ENCODE peak calls at places on chromosomes 3 and 15, in seven cellular contexts. C, Z, W, P, T, G and J are unnamed samples.

GRCh38 chr15:35958021-35958420 is 412.1 kb upstream of the DPH6 start:
- DNase-seq in C (no peak), Z (no peak), W (no peak), P (no peak), T (peak), G (peak), J (no peak)

GRCh38 chr3:187520027-187520945 is 149.9 kb downstream of the SST start:
- DNase-seq in C (no peak), Z (no peak), W (no peak), P (no peak), T (no peak), G (peak), J (peak)

GRCh38 chr3:112230033-112230432 is 64.0 kb downstream of the SLC9C1 start:
- DNase-seq in C (no peak), Z (no peak), W (no peak), P (no peak), T (no peak), G (no peak), J (no peak)

GRCh38 chr3:141825216-141826011 is 51.0 kb upstream of the ATP1B3 start:
- DNase-seq in C (no peak), Z (no peak), W (no peak), P (no peak), T (no peak), G (no peak), J (no peak)

GRCh38 chr3:88984832-88985231 is 122.6 kb upstream of the EPHA3 start:
- DNase-seq in C (no peak), Z (no peak), W (no peak), P (no peak), T (peak), G (no peak), J (no peak)

GRCh38 chr3:55309336-55309735 is 177.8 kb downstream of the WNT5A start:
- DNase-seq in C (no peak), Z (no peak), W (no peak), P (no peak), T (peak), G (peak), J (peak)

GRCh38 chr3:65979152-65979551 is 59.6 kb downstream of the MAGI1 start:
- DNase-seq in C (no peak), Z (no peak), W (no peak), P (no peak), T (peak), G (peak), J (peak)

GRCh38 chr3:34056951-34057390 is 258.5 kb downstream of the PDCD6IP start:
- DNase-seq in C (no peak), Z (no peak), W (no peak), P (no peak), T (peak), G (peak), J (no peak)

GRCh38 chr15:29840054-29840453 is 17.8 kb upstream of the TJP1 start:
- DNase-seq in C (no peak), Z (no peak), W (no peak), P (no peak), T (no peak), G (no peak), J (no peak)

GRCh38 chr15:41957021-41957897 is 15.1 kb downstream of the EHD4 start:
- DNase-seq in C (no peak), Z (no peak), W (no peak), P (no peak), T (no peak), G (no peak), J (no peak)

GRCh38 chr3:150699068-150699635 is 4.6 kb downstream of the ERICH6 start:
- DNase-seq in C (no peak), Z (no peak), W (no peak), P (no peak), T (peak), G (peak), J (peak)

GRCh38 chr3:159417761-159418160 is 570.9 kb upstream of the IL12A start:
- DNase-seq in C (no peak), Z (no peak), W (no peak), P (no peak), T (peak), G (no peak), J (no peak)

GRCh38 chr3:172606021-172606420 is 82.8 kb upstream of the TNFSF10 start:
- DNase-seq in C (no peak), Z (no peak), W (no peak), P (no peak), T (peak), G (peak), J (peak)

GRCh38 chr3:44076221-44076829 is 165.4 kb upstream of the TOPAZ1 start:
- DNase-seq in C (peak), Z (no peak), W (no peak), P (peak), T (no peak), G (no peak), J (no peak)

GRCh38 chr3:46730819-46731218 is 13.2 kb upstream of the PRSS50 start:
- DNase-seq in C (no peak), Z (no peak), W (no peak), P (no peak), T (no peak), G (no peak), J (no peak)

GRCh38 chr3:46736006-46736872 is 18.6 kb upstream of the PRSS50 start:
- DNase-seq in C (peak), Z (no peak), W (no peak), P (no peak), T (no peak), G (no peak), J (no peak)

GRCh38 chr3:46734773-46735172 is 17.1 kb upstream of the PRSS50 start:
- DNase-seq in C (peak), Z (no peak), W (no peak), P (no peak), T (no peak), G (no peak), J (no peak)

GRCh38 chr3:46731795-46732194 is 14.1 kb upstream of the PRSS50 start:
- DNase-seq in C (no peak), Z (no peak), W (no peak), P (no peak), T (no peak), G (no peak), J (no peak)

GRCh38 chr3:46733026-46733800 is 15.5 kb upstream of the PRSS50 start:
- DNase-seq in C (peak), Z (no peak), W (no peak), P (no peak), T (peak), G (peak), J (no peak)
- TF ChIP-seq CTCF in C (no peak), Z (no peak), W (no peak), P (no peak), T (peak), G (peak), J (peak)

GRCh38 chr15:67782592-67782991 is 42.7 kb upstream of the SKOR1 start:
- DNase-seq in C (no peak), Z (peak), W (no peak), P (no peak), T (peak), G (no peak), J (no peak)

GRCh38 chr15:67784057-67784781 is 41.1 kb upstream of the SKOR1 start:
- DNase-seq in C (no peak), Z (no peak), W (no peak), P (no peak), T (no peak), G (no peak), J (no peak)

GRCh38 chr15:67784856-67785430 is 40.4 kb upstream of the SKOR1 start:
- DNase-seq in C (no peak), Z (no peak), W (no peak), P (no peak), T (no peak), G (no peak), J (no peak)

GRCh38 chr15:67781907-67782559 is 43.3 kb upstream of the SKOR1 start:
- DNase-seq in C (no peak), Z (peak), W (no peak), P (no peak), T (no peak), G (no peak), J (no peak)

GRCh38 chr15:67783303-67783702 is 42.0 kb upstream of the SKOR1 start:
- DNase-seq in C (no peak), Z (no peak), W (no peak), P (no peak), T (no peak), G (no peak), J (no peak)
- TF ChIP-seq CTCF in C (no peak), Z (no peak), W (no peak), P (no peak), T (no peak), G (no peak), J (no peak)

GRCh38 chr15:99100245-99101173 is 4.4 kb upstream of the SYNM start:
- DNase-seq in C (peak), Z (peak), W (no peak), P (peak), T (peak), G (peak), J (peak)
- TF ChIP-seq CTCF in C (peak), Z (peak), W (peak), P (peak), T (peak), G (peak), J (peak)

GRCh38 chr3:195270079-195270349 is 945 bp downstream of the XXYLT1 start:
- DNase-seq in C (no peak), Z (no peak), W (no peak), P (no peak), T (no peak), G (no peak), J (no peak)
- TF ChIP-seq CTCF in C (no peak), Z (no peak), W (no peak), P (no peak), T (no peak), G (no peak), J (no peak)